ENCODE peak calls at places on chromosomes 3 and 15, in eight cellular contexts. N is K562, T is spleen, U is GM23338, X is suprapubic skin, K is transverse colon, W is SK-N-SH, O is breast epithelium. D is an unnamed sample.
A peak's percentile ranks its signal among the peaks of the same experiment; 100 is the strongest.

GRCh38 chr15:33675246-33675645 is 293.1 kb upstream of the CHRM5 start:
- DNase-seq in U (peak; percentile 81), X (no peak), W (peak; percentile 46), T (no peak), K (no peak), O (no peak), N (peak; percentile 49), D (no peak)

GRCh38 chr3:11717768-11718581 is 74.3 kb upstream of the VGLL4 start:
- DNase-seq in O (no peak), U (no peak), N (no peak), W (no peak), X (no peak), K (no peak), T (no peak), D (no peak)

GRCh38 chr3:30581982-30582381 is 24.4 kb upstream of the TGFBR2 start:
- DNase-seq in X (no peak), N (no peak), W (no peak), O (no peak), T (no peak), K (no peak), U (peak; percentile 7), D (no peak)

GRCh38 chr15:74383695-74384565 is 16.5 kb upstream of the CYP11A1 start:
- DNase-seq in K (no peak), W (no peak), N (peak; percentile 63), T (peak; percentile 87), U (no peak), O (peak; percentile 63), X (no peak), D (no peak)

GRCh38 chr3:66037330-66037985 is 1.3 kb downstream of the MAGI1 start:
- DNase-seq in U (peak; percentile 86), W (peak; percentile 57), N (peak; percentile 3), T (no peak), X (no peak), K (peak; percentile 60), O (peak; percentile 59), D (peak; percentile 57)

GRCh38 chr3:130671545-130671944 is 75.1 kb downstream of the PIK3R4 start:
- DNase-seq in K (no peak), W (no peak), U (no peak), O (no peak), X (no peak), N (no peak), T (no peak), D (no peak)

GRCh38 chr15:72168131-72168825 is 29.3 kb downstream of the GRAMD2A start:
- DNase-seq in W (no peak), U (peak; percentile 20), K (no peak), X (no peak), T (peak; percentile 54), N (peak; percentile 38), O (peak; percentile 76), D (no peak)

GRCh38 chr3:150450906-150451305 is 42.8 kb downstream of the TSC22D2 start:
- DNase-seq in N (no peak), U (no peak), T (no peak), X (no peak), O (no peak), W (no peak), K (no peak), D (no peak)

GRCh38 chr3:101074518-101074917 is 81.3 kb upstream of the ABI3BP start:
- DNase-seq in W (no peak), U (no peak), K (no peak), O (no peak), T (no peak), X (no peak), N (no peak), D (no peak)

GRCh38 chr15:81869161-81869928 is 176.5 kb downstream of the MEX3B start:
- DNase-seq in X (no peak), W (no peak), T (no peak), O (no peak), K (no peak), U (no peak), N (no peak), D (no peak)

GRCh38 chr3:116743062-116743461 is 33.5 kb downstream of the TUSC7 start:
- DNase-seq in U (no peak), T (no peak), K (no peak), W (no peak), X (no peak), N (no peak), O (no peak), D (peak; percentile 28)

GRCh38 chr3:162262145-162262544 is 765.5 kb downstream of the OTOL1 start:
- DNase-seq in X (no peak), W (no peak), T (no peak), N (no peak), K (no peak), O (no peak), U (no peak), D (no peak)
- TF ChIP-seq POLR2AphosphoS5 in X (no peak), W (no peak), T (no peak), N (no peak), K (no peak), O (no peak), U (no peak), D (no peak)

GRCh38 chr15:90665288-90666134 is 51.6 kb upstream of the BLM start:
- DNase-seq in N (peak; percentile 76), W (peak; percentile 91), U (peak; percentile 72), O (peak; percentile 53), K (peak; percentile 64), X (peak; percentile 87), T (peak; percentile 90), D (peak; percentile 92)
- H3K27ac ChIP-seq in N (peak overlapping the region; percentile 89), W (peak overlapping the region; percentile 59), U (no peak overlapping the region), O (peak overlapping the region; percentile 96), K (peak overlapping the region; percentile 78), X (peak overlapping the region; percentile 96), T (peak overlapping the region; percentile 81), D (peak overlapping the region; percentile 91)

GRCh38 chr3:48682786-48683185 is 2.9 kb downstream of the NCKIPSD start:
- DNase-seq in N (no peak), O (no peak), W (no peak), X (no peak), U (no peak), K (no peak), T (no peak), D (no peak)
- H3K4me3 ChIP-seq in N (no peak overlapping the region), O (no peak overlapping the region), W (peak overlapping the region; percentile 96), X (no peak overlapping the region), U (no peak overlapping the region), K (no peak overlapping the region), T (no peak overlapping the region), D (no peak overlapping the region)

DNA sequence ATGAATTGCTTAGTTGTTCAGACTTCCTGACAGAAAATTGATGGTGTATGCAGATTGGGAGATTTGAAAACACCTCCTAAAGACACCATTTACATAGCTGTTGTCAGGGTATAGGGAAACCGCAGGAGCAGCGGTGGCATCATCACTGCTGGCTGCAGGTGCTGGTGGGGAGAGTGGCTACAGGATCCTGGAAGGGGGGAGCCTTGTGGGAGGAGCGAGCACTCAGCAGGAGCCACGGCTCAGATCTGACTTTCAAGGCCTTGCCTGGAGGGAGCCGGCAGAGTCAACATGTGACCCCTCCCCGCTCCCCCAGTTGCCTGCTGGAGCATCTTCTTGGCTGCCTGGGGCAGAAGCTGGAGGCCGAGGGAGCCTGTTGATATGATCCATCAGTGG is 26.1 kb downstream of the EDEM1 start:
- DNase-seq in N (no peak), W (no peak), T (no peak), O (no peak), U (peak; percentile 57), K (no peak), X (no peak), D (no peak)
- TF ChIP-seq POLR2AphosphoS5 in N (no peak), W (no peak), T (peak; percentile 23), O (no peak), U (no peak), K (no peak), X (no peak), D (no peak)

GRCh38 chr3:185813691-185814215 is 11.1 kb downstream of the IGF2BP2 start:
- DNase-seq in U (peak; percentile 84), T (no peak), X (no peak), N (peak; percentile 76), K (no peak), O (no peak), W (no peak), D (peak; percentile 22)

GRCh38 chr3:185807455-185808068 is 17.3 kb downstream of the IGF2BP2 start:
- DNase-seq in T (no peak), N (peak; percentile 67), W (no peak), K (no peak), O (no peak), U (peak; percentile 55), X (no peak), D (no peak)

GRCh38 chr3:185818267-185818875 is 6.5 kb downstream of the IGF2BP2 start:
- DNase-seq in O (no peak), X (no peak), W (no peak), N (no peak), U (peak; percentile 41), T (no peak), K (no peak), D (no peak)

GRCh38 chr3:185815391-185816282 is 9.2 kb downstream of the IGF2BP2 start:
- DNase-seq in O (no peak), U (peak; percentile 42), X (no peak), K (no peak), T (no peak), N (peak; percentile 73), W (no peak), D (no peak)

GRCh38 chr3:185813205-185813604 is 11.6 kb downstream of the IGF2BP2 start:
- DNase-seq in N (no peak), K (no peak), X (no peak), U (no peak), W (no peak), T (no peak), O (no peak), D (no peak)
- H3K27ac ChIP-seq in N (peak overlapping the region; percentile 80), K (no peak overlapping the region), X (no peak overlapping the region), U (peak overlapping the region; percentile 93), W (peak overlapping the region; percentile 81), T (no peak overlapping the region), O (no peak overlapping the region), D (no peak overlapping the region)

GRCh38 chr15:42080585-42081462 is 13.5 kb downstream of the PLA2G4D start:
- DNase-seq in W (no peak), K (no peak), N (peak; percentile 11), T (no peak), U (peak; percentile 68), X (peak; percentile 72), O (no peak), D (peak; percentile 24)

GRCh38 chr15:42078903-42079302 is 15.5 kb downstream of the PLA2G4D start:
- DNase-seq in O (no peak), N (no peak), T (no peak), U (no peak), K (no peak), X (no peak), W (no peak), D (no peak)

GRCh38 chr15:42081463-42081830 is 12.9 kb downstream of the PLA2G4D start:
- DNase-seq in O (no peak), W (no peak), U (no peak), T (no peak), N (no peak), K (peak; percentile 3), X (no peak), D (peak; percentile 32)

GRCh38 chr15:42077680-42078079 is 16.7 kb downstream of the PLA2G4D start:
- DNase-seq in X (no peak), U (no peak), W (no peak), T (no peak), O (no peak), N (peak; percentile 24), K (no peak), D (no peak)

DNA sequence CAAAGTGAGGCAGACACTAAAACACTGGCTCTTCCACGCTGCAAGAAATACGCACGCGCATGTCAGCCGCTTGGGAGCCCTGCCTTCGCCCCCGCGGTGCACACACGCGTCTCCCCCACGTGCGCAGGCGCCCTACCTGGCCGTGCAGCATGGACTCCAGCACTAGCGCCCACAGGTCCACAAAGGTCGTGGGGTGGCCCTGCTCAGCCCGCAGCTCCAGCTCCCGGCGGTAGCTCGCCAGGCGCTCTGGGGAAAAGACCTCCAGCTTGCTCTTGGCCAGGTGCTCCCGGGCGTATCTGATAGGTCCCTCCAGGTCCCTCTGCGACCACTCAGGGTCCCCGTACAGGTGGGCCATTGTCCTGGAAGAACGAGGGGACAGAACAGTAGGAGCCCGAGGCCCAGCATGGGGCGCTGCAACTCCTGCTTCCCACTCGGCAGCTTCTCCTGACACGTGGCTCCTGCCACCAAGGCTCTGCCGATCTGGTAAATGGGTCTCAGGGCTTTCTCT is 14.9 kb downstream of the PLA2G4D start:
- DNase-seq in T (no peak), O (no peak), K (no peak), W (no peak), U (peak; percentile 34), X (no peak), N (peak; percentile 40), D (no peak)
- H3K4me3 ChIP-seq in T (no peak overlapping the region), O (peak overlapping the region; percentile 55), K (no peak overlapping the region), W (no peak overlapping the region), U (no peak overlapping the region), X (no peak overlapping the region), N (no peak overlapping the region), D (no peak overlapping the region)